ENCODE peak calls at places on chromosomes 12 and 14, in four cellular contexts. O is hepatocyte, Z is neural progenitor cell, Q is PC-3. W is an unnamed sample.

GRCh38 chr12:64243809-64244208 is 21.7 kb upstream of the KICS2 start:
- DNase-seq in O (no peak), Z (no peak), Q (no peak), W (no peak)

GRCh38 chr12:124668602-124669001 is 101.2 kb upstream of the NCOR2 start:
- DNase-seq in O (no peak), Z (no peak), Q (no peak), W (no peak)

GRCh38 chr12:124747426-124748161 is 116.1 kb downstream of the SCARB1 start:
- DNase-seq in O (peak; percentile 73), Z (no peak), Q (peak; percentile 98), W (no peak)

GRCh38 chr12:49557917-49558215 is 10.1 kb downstream of the MCRS1 start:
- DNase-seq in O (no peak), Z (no peak), Q (peak; percentile 10), W (no peak)

GRCh38 chr12:57031228-57031670 is 14.9 kb upstream of the TAC3 start:
- DNase-seq in O (no peak), Z (no peak), Q (no peak), W (peak; percentile 43)

GRCh38 chr12:14071833-14072232 is 90.4 kb upstream of the GRIN2B start:
- DNase-seq in O (no peak), Z (no peak), Q (no peak), W (no peak)

GRCh38 chr12:32197421-32197820 is 90.8 kb downstream of the BICD1 start:
- DNase-seq in O (no peak), Z (no peak), Q (no peak), W (no peak)

GRCh38 chr14:56208520-56208919 is 90.3 kb downstream of the PELI2 start:
- DNase-seq in O (no peak), Z (no peak), Q (no peak), W (no peak)

GRCh38 chr12:69851976-69852375 is 26.9 kb downstream of the MYRFL start:
- DNase-seq in O (no peak), Z (no peak), Q (peak; percentile 74), W (no peak)

GRCh38 chr14:50355692-50356091 is 41.0 kb downstream of the CDKL1 start:
- DNase-seq in O (no peak), Z (no peak), Q (no peak), W (no peak)

GRCh38 chr12:110933326-110933974 is 13.1 kb upstream of the MYL2 start:
- DNase-seq in O (no peak), Z (no peak), Q (no peak), W (no peak)

GRCh38 chr14:101120636-101121398 is 217.3 kb upstream of the RTL1 start:
- DNase-seq in O (no peak), Z (no peak), Q (no peak), W (no peak)

GRCh38 chr12:121516437-121517011 is 64.3 kb downstream of the KDM2B start:
- DNase-seq in O (no peak), Z (no peak), Q (no peak), W (no peak)

GRCh38 chr12:94535614-94535932 is 75.9 kb upstream of the CEP83 start:
- DNase-seq in O (no peak), Z (peak; percentile 13), Q (no peak), W (no peak)

GRCh38 chr14:105165134-105165704 is 3.4 kb downstream of the JAG2 start:
- DNase-seq in O (no peak), Z (no peak), Q (no peak), W (no peak)

GRCh38 chr14:100159107-100159864 is at the start of gene DEGS2:
- DNase-seq in O (peak; percentile 81), Z (peak; percentile 77), Q (peak; percentile 56), W (peak; percentile 22)

GRCh38 chr14:68598621-68599447 is 194.0 kb downstream of the ZFP36L1 start:
- DNase-seq in O (peak; percentile 82), Z (no peak), Q (peak; percentile 97), W (no peak)

GRCh38 chr12:50924439-50925341 is 27.7 kb upstream of the HIGD1C start:
- DNase-seq in O (peak; percentile 87), Z (peak; percentile 49), Q (peak; percentile 78), W (peak; percentile 96)

GRCh38 chr14:29475641-29476040 is 452.0 kb downstream of the PRKD1 start:
- DNase-seq in O (no peak), Z (no peak), Q (peak; percentile 8), W (no peak)
- TF ChIP-seq EZH2phosphoT487 in O (no peak), Z (no peak), Q (no peak), W (no peak)

DNA sequence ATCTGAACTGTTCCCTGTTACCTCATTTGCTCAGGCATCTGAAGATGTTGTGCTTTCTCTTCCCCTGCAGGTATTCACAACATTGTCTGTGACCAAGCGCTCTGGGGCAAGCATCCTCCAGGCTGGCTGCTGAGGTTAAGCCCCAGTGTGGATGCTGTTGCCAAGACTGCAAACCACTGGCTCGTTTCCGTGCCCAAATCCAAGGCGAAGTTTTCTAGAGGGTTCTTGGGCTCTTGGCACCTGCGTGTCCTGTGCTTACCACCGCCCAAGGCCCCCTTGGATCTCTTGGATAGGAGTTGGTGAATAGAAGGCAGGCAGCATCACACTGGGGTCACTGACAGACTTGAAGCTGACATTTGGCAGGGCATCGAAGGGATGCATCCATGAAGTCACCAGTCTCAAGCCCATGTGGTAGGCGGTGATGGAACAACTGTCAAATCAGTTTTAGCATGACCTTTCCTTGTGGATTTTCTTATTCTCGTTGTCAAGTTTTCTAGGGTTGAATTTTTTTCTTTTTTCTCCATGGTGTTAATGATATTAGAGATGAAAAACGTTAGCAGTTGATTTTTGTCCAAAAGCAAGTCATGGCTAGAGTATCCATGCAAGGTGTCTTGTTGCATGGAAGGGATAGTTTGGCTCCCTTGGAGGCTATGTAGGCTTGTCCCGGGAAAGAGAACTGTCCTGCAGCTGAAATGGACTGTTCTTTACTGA is 44.9 kb downstream of the EID3 start:
- DNase-seq in O (no peak), Z (no peak), Q (no peak), W (no peak)
- H3K79me2 ChIP-seq in O (no peaks in the 10 kb centered on the region), Z (peaks cover 5% of the 10 kb centered on the region), Q (peaks cover 57% of the 10 kb centered on the region), W (peaks cover 11% of the 10 kb centered on the region)

GRCh38 chr14:58898655-58899316 is 261.0 kb downstream of the DACT1 start:
- DNase-seq in O (no peak), Z (no peak), Q (peak; percentile 98), W (no peak)
- TF ChIP-seq EZH2phosphoT487 in O (no peak), Z (no peak), Q (no peak), W (no peak)

DNA sequence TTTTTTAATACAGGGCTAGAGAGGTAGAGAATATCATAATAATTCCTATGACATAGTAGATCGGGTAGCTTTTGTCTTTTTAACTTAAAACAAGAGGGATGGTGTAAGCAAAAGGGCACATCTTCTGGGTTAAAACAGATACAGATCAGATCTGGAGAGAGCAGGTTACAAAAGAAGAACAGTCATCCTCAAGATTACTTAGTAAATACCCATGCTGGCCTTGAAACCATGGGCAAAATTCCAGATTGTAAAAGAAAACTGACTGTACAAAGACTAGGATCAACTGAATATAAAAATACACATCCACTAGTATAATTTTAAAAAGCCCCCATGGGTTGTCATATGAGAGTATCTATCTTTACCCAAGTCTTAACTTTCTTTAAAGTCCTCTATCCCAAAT is 76.7 kb downstream of the MED13L start:
- DNase-seq in O (no peak), Z (no peak), Q (peak; percentile 54), W (no peak)
- H3K79me2 ChIP-seq in O (peaks cover 100% of the 10 kb centered on the region), Z (peaks cover 100% of the 10 kb centered on the region), Q (peaks cover 99% of the 10 kb centered on the region), W (peaks cover 96% of the 10 kb centered on the region)

W was measured in MM.1S.